ENCODE peak calls at places on chromosomes 2 and 18, in four cellular contexts. H is NCI-H748 treated with DMSO at 0.1 percent for 48 hours, G is hippocampal formation, W is foreskin fibroblast. U is an unnamed sample.

GRCh38 chr2:3160751-3161330 is 216.8 kb downstream of the EIPR1 start:
- DNase-seq in G (no peak), W (peak), H (no peak), U (no peak)

GRCh38 chr2:105143467-105144127 is 97.9 kb upstream of the GPR45 start:
- DNase-seq in G (no peak), W (peak), H (peak), U (no peak)

GRCh38 chr2:236665130-236665529 is 95.5 kb downstream of the ACKR3 start:
- DNase-seq in G (no peak), H (no peak), W (no peak), U (no peak)

GRCh38 chr2:199085201-199085750 is 372.5 kb downstream of the SATB2 start:
- DNase-seq in W (peak), G (no peak), H (no peak), U (no peak)

GRCh38 chr2:239106314-239106908 is 258.5 kb downstream of the TWIST2 start:
- DNase-seq in W (peak), H (peak), G (peak), U (peak)

GRCh38 chr2:41464395-41464794 is 583.4 kb upstream of the PKDCC start:
- DNase-seq in H (no peak), G (no peak), W (no peak), U (no peak)

GRCh38 chr18:55477537-55478300 is 110.3 kb downstream of the TCF4 start:
- DNase-seq in W (peak), H (no peak), G (no peak), U (no peak)

GRCh38 chr2:51717318-51717717 is 685.4 kb upstream of the NRXN1 start:
- DNase-seq in W (peak), G (no peak), H (no peak), U (no peak)

GRCh38 chr18:48488388-48488850 is 50.4 kb upstream of the CTIF start:
- DNase-seq in G (no peak), H (no peak), W (peak), U (no peak)

GRCh38 chr2:159600752-159601151 is 15.6 kb downstream of the BAZ2B start:
- DNase-seq in G (no peak), W (peak), H (no peak), U (peak)

GRCh38 chr18:26457611-26458350 is 90.6 kb downstream of the KCTD1 start:
- DNase-seq in H (no peak), G (peak), W (no peak), U (peak)